ENCODE peak calls at places on chromosomes 11 and 22, in four cellular contexts. M, T, F and D are unnamed samples.
A peak's percentile ranks its signal among the peaks of the same experiment; 100 is the strongest.

GRCh38 chr11:104531894-104532293 is 366.4 kb downstream of the CASP12 start:
- DNase-seq in M (no peak), T (no peak), F (no peak), D (no peak)

GRCh38 chr11:127066426-127067090 is 66.0 kb upstream of the KIRREL3 start:
- DNase-seq in M (no peak), T (no peak), F (no peak), D (no peak)

GRCh38 chr11:31968774-31969433 is 122.0 kb upstream of the RCN1 start:
- DNase-seq in M (no peak), T (no peak), F (no peak), D (no peak)

GRCh38 chr22:38292694-38293093 is 19.9 kb upstream of the TMEM184B start:
- DNase-seq in M (no peak), T (no peak), F (no peak), D (no peak)

GRCh38 chr11:86910592-86910991 is 44.6 kb downstream of the FZD4 start:
- DNase-seq in M (no peak), T (no peak), F (no peak), D (no peak)

GRCh38 chr11:2668876-2669275 is 30.9 kb downstream of the KCNQ1OT1 start:
- DNase-seq in M (no peak), T (no peak), F (no peak), D (no peak)

GRCh38 chr11:77126861-77127673 is 979 bp upstream of the MYO7A start:
- DNase-seq in M (peak; percentile 73), T (peak; percentile 77), F (no peak), D (peak; percentile 59)

GRCh38 chr11:35305670-35306382 is 113.5 kb downstream of the SLC1A2 start:
- DNase-seq in M (peak; percentile 65), T (peak; percentile 69), F (peak; percentile 12), D (peak; percentile 50)

GRCh38 chr22:41501209-41501608 is 32.3 kb downstream of the ACO2 start:
- DNase-seq in M (no peak), T (no peak), F (peak; percentile 23), D (no peak)

GRCh38 chr11:86291466-86292262 is 10.4 kb upstream of the HIKESHI start:
- DNase-seq in M (peak; percentile 60), T (peak; percentile 53), F (peak; percentile 70), D (peak; percentile 57)

GRCh38 chr11:58780578-58780977 is 48.8 kb upstream of the GLYAT start:
- DNase-seq in M (no peak), T (no peak), F (no peak), D (no peak)

GRCh38 chr22:48718818-48719500 is 1108.7 kb downstream of the BRD1 start:
- DNase-seq in M (no peak), T (no peak), F (no peak), D (no peak)

GRCh38 chr22:48343461-48343860 is 1484.2 kb downstream of the BRD1 start:
- DNase-seq in M (no peak), T (no peak), F (no peak), D (no peak)

GRCh38 chr11:45332486-45332934 is 46.4 kb upstream of the SYT13 start:
- DNase-seq in M (peak; percentile 53), T (peak; percentile 73), F (peak; percentile 24), D (peak; percentile 74)

GRCh38 chr11:59755701-59756495 is 722 bp downstream of the STX3 start:
- DNase-seq in M (peak; percentile 57), T (peak; percentile 53), F (peak; percentile 56), D (peak; percentile 84)

GRCh38 chr11:130583866-130584265 is 135.4 kb downstream of the ADAMTS15 start:
- DNase-seq in M (no peak), T (no peak), F (no peak), D (no peak)

GRCh38 chr11:48109046-48109666 is 107.5 kb upstream of the OR4B1 start:
- DNase-seq in M (no peak), T (peak; percentile 39), F (peak; percentile 25), D (peak; percentile 58)

GRCh38 chr11:27471588-27472397 is 797 bp downstream of the LGR4 start:
- DNase-seq in M (peak; percentile 48), T (peak; percentile 48), F (no peak), D (peak; percentile 44)

GRCh38 chr11:16271258-16271657 is 85.1 kb downstream of the SOX6 start:
- DNase-seq in M (no peak), T (no peak), F (no peak), D (no peak)

GRCh38 chr11:129312741-129313587 is 62.7 kb upstream of the BARX2 start:
- DNase-seq in M (no peak), T (no peak), F (no peak), D (no peak)

GRCh38 chr11:76918941-76919386 is 58.2 kb downstream of the ACER3 start:
- DNase-seq in M (no peak), T (peak; percentile 41), F (peak; percentile 58), D (peak; percentile 30)

GRCh38 chr22:17744430-17744829 is 29.8 kb downstream of the BID start:
- DNase-seq in M (no peak), T (no peak), F (no peak), D (no peak)

GRCh38 chr22:17741866-17742527 is 32.3 kb downstream of the BID start:
- DNase-seq in M (no peak), T (no peak), F (no peak), D (no peak)

GRCh38 chr22:17739196-17739975 is 34.9 kb downstream of the BID start:
- DNase-seq in M (no peak), T (no peak), F (no peak), D (no peak)

GRCh38 chr22:17743661-17744411 is 30.4 kb downstream of the BID start:
- DNase-seq in M (peak; percentile 57), T (no peak), F (no peak), D (no peak)

GRCh38 chr22:17742528-17742902 is 31.8 kb downstream of the BID start:
- DNase-seq in M (peak; percentile 95), T (peak; percentile 95), F (peak; percentile 63), D (peak; percentile 92)
- TF ChIP-seq ELF4 in M (no peak), T (no peak), F (no peak), D (no peak)

GRCh38 chr11:118265954-118266353 is 1.9 kb upstream of the MPZL2 start:
- DNase-seq in M (no peak), T (no peak), F (no peak), D (no peak)

GRCh38 chr11:118263109-118263508 is 988 bp downstream of the MPZL2 start:
- DNase-seq in M (no peak), T (no peak), F (no peak), D (no peak)

GRCh38 chr11:118267486-118267885 is 3.4 kb upstream of the MPZL2 start:
- DNase-seq in M (no peak), T (no peak), F (no peak), D (no peak)

GRCh38 chr11:118264568-118265470 is 722 bp upstream of the MPZL2 start:
- DNase-seq in M (no peak), T (no peak), F (no peak), D (no peak)

DNA sequence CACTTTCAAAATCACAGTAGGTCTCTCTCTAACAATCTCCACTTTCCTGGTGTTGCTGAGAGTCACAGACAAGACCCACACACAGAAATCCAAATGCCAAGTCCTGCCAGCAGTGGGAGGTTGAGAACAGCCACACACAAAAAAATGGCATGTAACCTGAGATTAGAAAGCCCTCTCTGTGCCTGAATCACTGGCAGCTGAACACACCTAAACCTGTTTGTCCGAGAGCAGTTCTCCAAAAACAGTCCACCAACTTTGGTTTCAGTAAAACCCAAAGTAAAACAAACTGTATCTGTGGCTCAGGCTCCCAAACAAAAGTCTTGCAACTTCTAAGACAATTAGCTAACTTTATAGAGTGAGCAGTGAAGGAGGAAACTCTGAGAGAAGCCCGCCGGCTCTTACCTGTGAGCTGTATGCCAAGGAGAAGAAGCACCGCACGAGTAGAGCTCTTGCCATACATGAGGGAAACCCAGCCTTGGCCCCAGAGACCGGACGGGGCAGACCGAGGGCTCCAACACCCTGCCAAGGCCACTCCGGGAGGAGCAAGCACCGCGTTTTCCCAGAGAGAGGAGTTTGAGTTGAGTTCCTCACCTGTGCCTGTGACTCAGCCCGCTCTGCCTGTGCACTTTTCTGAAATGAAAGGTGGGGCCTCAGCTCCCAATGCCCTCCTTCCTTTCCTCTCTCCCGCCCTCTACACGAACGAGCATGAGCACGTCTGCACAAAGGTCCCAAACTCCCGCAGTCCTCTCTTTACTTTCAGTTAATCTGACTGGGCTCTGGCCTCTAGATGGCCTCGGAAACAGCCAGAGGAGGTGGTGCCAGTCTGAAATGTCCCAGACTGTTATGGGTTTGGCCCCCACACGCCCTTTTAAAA is at the start of gene MPZL2:
- DNase-seq in M (peak; percentile 42), T (no peak), F (peak; percentile 81), D (no peak)
- TF ChIP-seq ELF4 in M (no peak), T (no peak), F (peak; percentile 31), D (no peak)

GRCh38 chr11:65541093-65542010 is 16.5 kb downstream of the SCYL1 start:
- DNase-seq in M (no peak), T (no peak), F (no peak), D (no peak)
- TF ChIP-seq ELF4 in M (no peak), T (no peak), F (no peak), D (no peak)

GRCh38 chr11:9014826-9015225 is 11.0 kb upstream of the NRIP3 start:
- DNase-seq in M (no peak), T (no peak), F (no peak), D (no peak)
- TF ChIP-seq ELF4 in M (no peak), T (no peak), F (no peak), D (no peak)

GRCh38 chr11:68314203-68314885 is 2.0 kb downstream of the LRP5 start:
- DNase-seq in M (no peak), T (no peak), F (no peak), D (peak; percentile 59)

GRCh38 chr11:68314886-68315580 is 2.6 kb downstream of the LRP5 start:
- DNase-seq in M (no peak), T (no peak), F (peak; percentile 96), D (peak; percentile 33)

GRCh38 chr11:68312117-68312779 is at the start of gene LRP5:
- DNase-seq in M (no peak), T (peak; percentile 66), F (no peak), D (peak; percentile 96)

GRCh38 chr11:68312780-68313573 is 586 bp downstream of the LRP5 start:
- DNase-seq in M (no peak), T (no peak), F (no peak), D (peak; percentile 50)

GRCh38 chr11:68313574-68314202 is 1.3 kb downstream of the LRP5 start:
- DNase-seq in M (no peak), T (no peak), F (peak; percentile 43), D (peak; percentile 27)
- TF ChIP-seq ELF4 in M (no peak), T (no peak), F (no peak), D (no peak)

DNA sequence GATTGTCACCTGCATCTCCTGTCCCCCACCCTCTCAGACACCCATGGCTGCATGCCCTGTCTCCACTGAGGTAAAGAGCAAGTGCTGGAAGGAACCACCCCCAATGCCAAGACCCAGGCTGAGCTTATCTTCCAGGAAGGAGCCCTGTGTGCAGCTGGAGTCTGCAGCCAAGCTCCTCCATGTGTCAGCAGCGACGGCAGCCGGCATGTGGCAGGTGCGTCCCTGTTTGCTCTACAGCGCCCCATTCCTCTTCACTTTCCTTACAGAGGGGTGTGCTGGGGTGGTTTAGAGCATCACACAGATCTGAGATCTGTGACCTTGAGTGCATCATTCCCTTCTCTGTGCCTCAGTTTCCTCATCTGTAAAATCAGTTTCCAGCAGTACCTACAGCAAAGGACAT is 7.7 kb upstream of the MN1 start:
- DNase-seq in M (no peak), T (no peak), F (no peak), D (no peak)
- TF ChIP-seq ELF4 in M (no peak), T (no peak), F (no peak), D (no peak)

GRCh38 chr22:31776231-31776630 is 22.4 kb downstream of the DEPDC5 start:
- DNase-seq in M (no peak), T (no peak), F (no peak), D (no peak)
- TF ChIP-seq ELF4 in M (no peak), T (no peak), F (no peak), D (no peak)